ENCODE peak calls at places on chromosomes 6 and 20, in four cellular contexts. A, S, C and F are unnamed samples.

GRCh38 chr6:13112921-13113320 is 215.4 kb downstream of the TBC1D7 start:
- DNase-seq in C (no peak), S (no peak), A (no peak), F (no peak)

GRCh38 chr6:143536866-143537691 is 25.6 kb upstream of the FUCA2 start:
- DNase-seq in C (peak; percentile 46), A (peak; percentile 54), S (peak; percentile 86), F (peak; percentile 74)

GRCh38 chr6:84728602-84729001 is 35.8 kb downstream of the TBX18 start:
- DNase-seq in A (peak; percentile 54), S (peak; percentile 67), C (no peak), F (peak; percentile 10)

GRCh38 chr6:38404355-38404754 is 235.4 kb downstream of the BTBD9 start:
- DNase-seq in A (no peak), S (no peak), C (no peak), F (no peak)

GRCh38 chr20:61400499-61400898 is 148.4 kb downstream of the CDH4 start:
- DNase-seq in C (no peak), S (no peak), A (no peak), F (no peak)

GRCh38 chr20:10219452-10219791 is 792 bp downstream of the SNAP25 start:
- DNase-seq in C (peak; percentile 24), S (peak; percentile 79), A (peak; percentile 74), F (peak; percentile 75)

GRCh38 chr20:7993238-7993637 is 26.3 kb downstream of the TMX4 start:
- DNase-seq in S (no peak), A (no peak), C (no peak), F (no peak)

GRCh38 chr6:27839303-27840081 is 72.7 kb downstream of the OR2B2 start:
- DNase-seq in S (no peak), C (no peak), A (peak; percentile 74), F (no peak)

GRCh38 chr6:111715321-111715720 is 109.6 kb upstream of the TRAF3IP2 start:
- DNase-seq in C (peak; percentile 39), S (no peak), A (no peak), F (no peak)

GRCh38 chr6:13273202-13273930 is 55.0 kb downstream of the TBC1D7 start:
- DNase-seq in A (no peak), C (no peak), S (no peak), F (no peak)

GRCh38 chr6:141498980-141499379 is 633.7 kb upstream of the GJE1 start:
- DNase-seq in C (no peak), A (no peak), S (no peak), F (no peak)

GRCh38 chr20:16580127-16580526 is 6.9 kb upstream of the KIF16B start:
- DNase-seq in A (peak; percentile 33), S (no peak), C (no peak), F (no peak)

GRCh38 chr20:34938466-34939163 is 17.0 kb downstream of the GSS start:
- DNase-seq in S (no peak), A (no peak), C (no peak), F (no peak)

GRCh38 chr6:4459032-4459431 is 317.2 kb upstream of the CDYL start:
- DNase-seq in A (peak; percentile 37), C (no peak), S (no peak), F (no peak)

GRCh38 chr6:96089173-96089572 is 73.4 kb downstream of the FUT9 start:
- DNase-seq in C (no peak), A (peak; percentile 5), S (peak; percentile 82), F (peak; percentile 1)

GRCh38 chr20:555933-556332 is 12.3 kb upstream of the CSNK2A1 start:
- DNase-seq in A (no peak), C (no peak), S (no peak), F (no peak)

GRCh38 chr6:56739836-56740815 is 97.4 kb upstream of the DST start:
- DNase-seq in C (no peak), A (no peak), S (no peak), F (no peak)

GRCh38 chr20:4130404-4131189 is 115.2 kb upstream of the RNF24 start:
- DNase-seq in S (no peak), C (no peak), A (peak; percentile 90), F (no peak)

GRCh38 chr20:45944965-45945677 is 10.6 kb downstream of the PCIF1 start:
- DNase-seq in C (no peak), S (peak; percentile 27), A (no peak), F (no peak)

GRCh38 chr6:101011165-101011564 is 130.0 kb upstream of the ASCC3 start:
- DNase-seq in S (no peak), C (no peak), A (no peak), F (no peak)